ENCODE peak calls at places on chromosome 13, in ten cellular contexts. M is osteoblast; A is HCT116; J is psoas muscle; I is PC-3; P is coronary artery; O is CD8-positive, alpha-beta memory T cell; K is substantia nigra; C is thoracic aorta; V is transverse colon. B is an unnamed sample.

GRCh38 chr13:74132768-74133656 is 1.2 kb downstream of the KLF12 start:
- DNase-seq in M (peak; percentile 74), A (no peak), J (peak; percentile 30), I (no peak), P (peak; percentile 75), O (peak; percentile 17), K (no peak), C (no peak), V (peak; percentile 26), B (no peak)

GRCh38 chr13:36673838-36674326 is at the start of gene SERTM1:
- DNase-seq in M (no peak), A (no peak), J (no peak), I (no peak), P (no peak), O (no peak), K (no peak), C (no peak), V (no peak), B (no peak)

GRCh38 chr13:60944863-60945262 is 470.8 kb downstream of the PCDH20 start:
- DNase-seq in M (no peak), A (no peak), J (no peak), I (no peak), P (no peak), O (no peak), K (no peak), C (no peak), V (no peak), B (no peak)

GRCh38 chr13:41780736-41781708 is 179.9 kb downstream of the VWA8 start:
- DNase-seq in M (peak; percentile 66), A (no peak), J (no peak), I (no peak), P (no peak), O (no peak), K (no peak), C (no peak), V (no peak), B (no peak)

GRCh38 chr13:51811920-51812328 is 8.0 kb upstream of the DHRS12 start:
- DNase-seq in M (no peak), A (no peak), J (no peak), I (no peak), P (no peak), O (no peak), K (no peak), C (no peak), V (no peak), B (no peak)

GRCh38 chr13:113880651-113881611 is 17.1 kb upstream of the GAS6 start:
- DNase-seq in M (peak; percentile 90), A (no peak), J (no peak), I (no peak), P (no peak), O (no peak), K (no peak), C (no peak), V (no peak), B (no peak)

GRCh38 chr13:93270769-93271753 is 44.5 kb downstream of the GPC6 start:
- DNase-seq in M (no peak), A (no peak), J (no peak), I (no peak), P (no peak), O (no peak), K (no peak), C (no peak), V (no peak), B (no peak)

GRCh38 chr13:80814541-80814940 is 473.6 kb upstream of the SPRY2 start:
- DNase-seq in M (no peak), A (no peak), J (no peak), I (no peak), P (no peak), O (no peak), K (no peak), C (no peak), V (no peak), B (no peak)

GRCh38 chr13:67469623-67470022 is 239.5 kb upstream of the PCDH9 start:
- DNase-seq in M (no peak), A (no peak), J (no peak), I (no peak), P (no peak), O (no peak), K (no peak), C (no peak), V (no peak), B (no peak)

GRCh38 chr13:39600766-39601165 is 2.2 kb downstream of the LHFPL6 start:
- DNase-seq in M (peak; percentile 79), A (no peak), J (peak; percentile 21), I (no peak), P (peak; percentile 80), O (no peak), K (no peak), C (peak; percentile 4), V (no peak), B (peak; percentile 6)

GRCh38 chr13:65095697-65096096 is 2134.4 kb downstream of the PCDH9 start:
- DNase-seq in M (peak; percentile 2), A (no peak), J (no peak), I (no peak), P (no peak), O (no peak), K (no peak), C (no peak), V (no peak), B (no peak)

GRCh38 chr13:27425918-27426630 is 1.7 kb downstream of the GTF3A start:
- DNase-seq in M (peak; percentile 92), A (peak; percentile 85), J (peak; percentile 74), I (peak; percentile 87), P (no peak), O (peak; percentile 75), K (no peak), C (peak; percentile 30), V (peak; percentile 88), B (no peak)

GRCh38 chr13:30526612-30527217 is 61.0 kb upstream of the HMGB1 start:
- DNase-seq in M (peak; percentile 43), A (no peak), J (peak; percentile 22), I (no peak), P (no peak), O (no peak), K (no peak), C (no peak), V (no peak), B (no peak)

GRCh38 chr13:22062478-22063205 is 391.8 kb downstream of the FGF9 start:
- DNase-seq in M (no peak), A (no peak), J (no peak), I (no peak), P (no peak), O (no peak), K (no peak), C (no peak), V (no peak), B (no peak)
- H3K27ac ChIP-seq in M (no peak overlapping the region), A (no peak overlapping the region), J (no peak overlapping the region), I (no peak overlapping the region), P (no peak overlapping the region), O (peak overlapping the region; percentile 38), K (no peak overlapping the region), C (no peak overlapping the region), V (no peak overlapping the region), B (no peak overlapping the region)

DNA sequence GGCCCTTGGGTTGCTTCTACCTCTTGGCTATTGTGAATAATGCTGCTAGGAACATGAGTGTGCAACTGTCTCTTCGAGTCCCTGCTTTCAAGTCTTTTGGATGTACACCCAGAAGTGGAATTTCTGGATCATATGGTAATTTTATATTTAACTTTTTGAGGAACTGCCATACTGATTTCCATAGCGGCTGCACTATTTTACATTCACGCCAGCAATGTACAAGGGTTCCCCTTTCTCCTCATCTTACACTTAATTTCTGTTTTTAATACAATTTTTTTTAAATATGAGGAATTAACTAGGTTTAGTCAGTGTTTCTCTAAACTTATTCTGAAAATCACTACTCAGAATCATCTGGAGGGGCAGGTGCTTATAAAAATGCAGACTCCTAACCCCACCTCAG is 24.3 kb upstream of the SLC46A3 start:
- DNase-seq in M (no peak), A (no peak), J (no peak), I (no peak), P (no peak), O (no peak), K (no peak), C (no peak), V (no peak), B (no peak)
- H3K27ac ChIP-seq in M (no peak overlapping the region), A (no peak overlapping the region), J (no peak overlapping the region), I (no peak overlapping the region), P (no peak overlapping the region), O (no peak overlapping the region), K (no peak overlapping the region), C (no peak overlapping the region), V (no peak overlapping the region), B (no peak overlapping the region)

DNA sequence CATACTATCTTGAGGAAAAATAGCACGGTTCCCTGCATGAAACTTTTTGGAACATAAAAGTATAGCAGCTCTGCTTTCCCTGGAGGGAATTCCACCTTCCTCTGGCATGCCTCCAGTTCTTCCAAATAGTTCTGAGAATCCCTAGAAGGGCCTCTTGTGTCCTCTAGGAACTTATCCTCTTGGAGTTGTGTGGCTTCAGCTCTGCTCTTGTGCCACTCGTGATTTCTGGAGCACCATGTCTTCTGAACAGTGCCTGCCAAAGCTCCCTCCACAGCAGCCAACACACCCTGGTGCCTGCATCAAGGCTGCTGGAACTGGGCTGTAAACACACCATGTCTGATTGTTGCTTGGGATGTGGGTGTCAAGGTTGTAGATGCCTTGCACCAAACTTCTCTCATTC is 65.7 kb upstream of the FLT1 start:
- DNase-seq in M (no peak), A (no peak), J (no peak), I (no peak), P (no peak), O (no peak), K (no peak), C (no peak), V (no peak), B (no peak)
- H3K27ac ChIP-seq in M (no peak overlapping the region), A (no peak overlapping the region), J (no peak overlapping the region), I (no peak overlapping the region), P (no peak overlapping the region), O (no peak overlapping the region), K (no peak overlapping the region), C (no peak overlapping the region), V (no peak overlapping the region), B (no peak overlapping the region)

GRCh38 chr13:53112522-53112921 is 83.9 kb downstream of the OLFM4 start:
- DNase-seq in M (no peak), A (no peak), J (no peak), I (no peak), P (no peak), O (no peak), K (no peak), C (no peak), V (no peak), B (no peak)
- H3K27ac ChIP-seq in M (no peak overlapping the region), A (no peak overlapping the region), J (no peak overlapping the region), I (no peak overlapping the region), P (no peak overlapping the region), O (no peak overlapping the region), K (no peak overlapping the region), C (no peak overlapping the region), V (no peak overlapping the region), B (no peak overlapping the region)

GRCh38 chr13:73058432-73058740 is 419 bp upstream of the KLF5 start:
- DNase-seq in M (no peak), A (no peak), J (no peak), I (no peak), P (no peak), O (no peak), K (no peak), C (no peak), V (no peak), B (no peak)
- H3K27ac ChIP-seq in M (peak overlapping the region; percentile 28), A (peak overlapping the region; percentile 38), J (peak overlapping the region; percentile 74), I (peak overlapping the region; percentile 67), P (peak overlapping the region; percentile 33), O (no peak overlapping the region), K (no peak overlapping the region), C (peak overlapping the region; percentile 41), V (peak overlapping the region; percentile 81), B (peak overlapping the region; percentile 70)